ENCODE peak calls at places on chromosomes 2 and 18, in six cellular contexts. M is mesenchymal stem cell, P is IMR-90, R is neuronal stem cell, D is H1, S is mesendoderm. Y is an unnamed sample. For H3K4me1, the result is how much of the 10 kb centered on the place peaks cover.

GRCh38 chr2:31318360-31319336 is 84.7 kb downstream of the EHD3 start:
- DNase-seq in M (peak), P (peak), R (no peak), D (no peak), S (no peak), Y (no peak)

GRCh38 chr18:44467718-44468117 is 213.0 kb upstream of the SETBP1 start:
- DNase-seq in M (no peak), P (no peak), R (no peak), D (no peak), S (no peak), Y (no peak)

GRCh38 chr2:28155627-28156026 is 237.0 kb upstream of the FOSL2 start:
- DNase-seq in M (no peak), P (no peak), R (no peak), D (no peak), S (peak), Y (no peak)

GRCh38 chr2:63792523-63792922 is 49.2 kb upstream of the UGP2 start:
- DNase-seq in M (peak), P (peak), R (no peak), D (no peak), S (peak), Y (no peak)

GRCh38 chr18:23263551-23264235 is 128.4 kb downstream of the CABLES1 start:
- DNase-seq in M (no peak), P (no peak), R (no peak), D (no peak), S (no peak), Y (no peak)

GRCh38 chr18:23433360-23433759 is 19.7 kb upstream of the RIOK3 start:
- DNase-seq in M (no peak), P (no peak), R (no peak), D (no peak), S (no peak), Y (no peak)

GRCh38 chr2:102678442-102678841 is 59.1 kb downstream of the SLC9A2 start:
- DNase-seq in M (no peak), P (no peak), R (no peak), D (no peak), S (no peak), Y (no peak)

GRCh38 chr2:137969418-137969765 is 5.1 kb downstream of the HNMT start:
- DNase-seq in M (peak), P (peak), R (no peak), D (no peak), S (no peak), Y (no peak)

GRCh38 chr2:136006658-136007057 is 21.2 kb upstream of the DARS1 start:
- DNase-seq in M (peak), P (peak), R (no peak), D (no peak), S (peak), Y (no peak)

GRCh38 chr2:16331761-16332160 is 333.9 kb downstream of the CYRIA start:
- DNase-seq in M (no peak), P (no peak), R (no peak), D (no peak), S (no peak), Y (no peak)

GRCh38 chr2:10428355-10428754 is 19.8 kb downstream of the ODC1 start:
- DNase-seq in M (no peak), P (no peak), R (no peak), D (no peak), S (no peak), Y (no peak)

GRCh38 chr2:20476950-20477349 is 30.1 kb downstream of the RHOB start:
- DNase-seq in M (no peak), P (no peak), R (no peak), D (no peak), S (no peak), Y (no peak)

GRCh38 chr18:22674300-22674699 is 256.6 kb upstream of the CTAGE1 start:
- DNase-seq in M (peak), P (peak), R (no peak), D (no peak), S (peak), Y (no peak)

GRCh38 chr2:227853765-227854271 is 17.6 kb upstream of the DAW1 start:
- DNase-seq in M (peak), P (peak), R (no peak), D (no peak), S (no peak), Y (no peak)

GRCh38 chr2:207819021-207819687 is 49.4 kb upstream of the FZD5 start:
- DNase-seq in M (no peak), P (no peak), R (no peak), D (no peak), S (no peak), Y (no peak)

GRCh38 chr18:51857989-51858388 is 482.0 kb upstream of the DCC start:
- DNase-seq in M (no peak), P (no peak), R (no peak), D (no peak), S (no peak), Y (no peak)

GRCh38 chr2:101983928-101984327 is 7.8 kb upstream of the IL1R2 start:
- DNase-seq in M (peak), P (no peak), R (no peak), D (no peak), S (no peak), Y (no peak)

GRCh38 chr2:60309326-60309725 is 244.1 kb downstream of the BCL11A start:
- DNase-seq in M (no peak), P (no peak), R (no peak), D (no peak), S (no peak), Y (no peak)

GRCh38 chr18:5456577-5457466 is 87.0 kb downstream of the EPB41L3 start:
- DNase-seq in M (no peak), P (peak), R (peak), D (peak), S (peak), Y (peak)

GRCh38 chr2:22002066-22002465 is 878.3 kb downstream of the TDRD15 start:
- DNase-seq in M (no peak), P (no peak), R (no peak), D (no peak), S (no peak), Y (no peak)

GRCh38 chr2:48548871-48549270 is 18.9 kb downstream of the STON1 start:
- DNase-seq in M (peak), P (peak), R (no peak), D (no peak), S (no peak), Y (no peak)

GRCh38 chr18:7452331-7452730 is 114.8 kb upstream of the PTPRM start:
- DNase-seq in M (peak), P (peak), R (no peak), D (peak), S (peak), Y (peak)

GRCh38 chr2:46490521-46491141 is 11.3 kb downstream of the TMEM247 start:
- DNase-seq in M (no peak), P (peak), R (no peak), D (peak), S (peak), Y (peak)

GRCh38 chr2:186540971-186541370 is 48.9 kb upstream of the ITGAV start:
- DNase-seq in M (no peak), P (peak), R (no peak), D (no peak), S (no peak), Y (no peak)
- H3K4me1 ChIP-seq in M (under half), P (under half), R (under half), D (under half), S (under half), Y (under half)

GRCh38 chr2:122072666-122073065 is 317.2 kb downstream of the TSN start:
- DNase-seq in M (no peak), P (peak), R (no peak), D (no peak), S (peak), Y (no peak)
- H2BK15ac ChIP-seq in M (no peak), P (no peak), R (no peak), D (no peak), S (no peak), Y (no peak)

GRCh38 chr18:8990276-8991031 is 112.0 kb upstream of the NDUFV2 start:
- DNase-seq in M (no peak), P (no peak), R (no peak), D (no peak), S (no peak), Y (no peak)
- H3K4me1 ChIP-seq in M (under half), P (under half), R (under half), D (under half), S (under half), Y (under half)

GRCh38 chr18:58009166-58009565 is 34.9 kb upstream of the NEDD4L start:
- DNase-seq in M (no peak), P (no peak), R (no peak), D (no peak), S (no peak), Y (no peak)

GRCh38 chr18:58010265-58010664 is 33.8 kb upstream of the NEDD4L start:
- DNase-seq in M (no peak), P (no peak), R (no peak), D (no peak), S (no peak), Y (no peak)

GRCh38 chr18:58004317-58004716 is 39.7 kb upstream of the NEDD4L start:
- DNase-seq in M (peak), P (peak), R (no peak), D (no peak), S (no peak), Y (no peak)

GRCh38 chr18:58005885-58006523 is 38.0 kb upstream of the NEDD4L start:
- DNase-seq in M (peak), P (peak), R (no peak), D (no peak), S (no peak), Y (no peak)

GRCh38 chr18:58005036-58005435 is 39.0 kb upstream of the NEDD4L start:
- DNase-seq in M (no peak), P (peak), R (no peak), D (no peak), S (no peak), Y (no peak)
- H2BK15ac ChIP-seq in M (no peak), P (peak), R (no peak), D (no peak), S (no peak), Y (no peak)

GRCh38 chr2:65025453-65026128 is 30.6 kb upstream of the CEP68 start:
- DNase-seq in M (no peak), P (no peak), R (no peak), D (no peak), S (no peak), Y (no peak)

GRCh38 chr2:65027611-65028244 is 28.5 kb upstream of the CEP68 start:
- DNase-seq in M (no peak), P (no peak), R (no peak), D (no peak), S (no peak), Y (no peak)

GRCh38 chr2:65024149-65024829 is 31.9 kb upstream of the CEP68 start:
- DNase-seq in M (peak), P (peak), R (no peak), D (no peak), S (peak), Y (no peak)

GRCh38 chr2:65026154-65026553 is 30.1 kb upstream of the CEP68 start:
- DNase-seq in M (no peak), P (no peak), R (no peak), D (no peak), S (no peak), Y (no peak)

GRCh38 chr2:65026640-65027464 is 29.4 kb upstream of the CEP68 start:
- DNase-seq in M (no peak), P (no peak), R (no peak), D (no peak), S (no peak), Y (no peak)
- H3K4me1 ChIP-seq in M (under half), P (under half), R (under half), D (under half), S (under half), Y (under half)

DNA sequence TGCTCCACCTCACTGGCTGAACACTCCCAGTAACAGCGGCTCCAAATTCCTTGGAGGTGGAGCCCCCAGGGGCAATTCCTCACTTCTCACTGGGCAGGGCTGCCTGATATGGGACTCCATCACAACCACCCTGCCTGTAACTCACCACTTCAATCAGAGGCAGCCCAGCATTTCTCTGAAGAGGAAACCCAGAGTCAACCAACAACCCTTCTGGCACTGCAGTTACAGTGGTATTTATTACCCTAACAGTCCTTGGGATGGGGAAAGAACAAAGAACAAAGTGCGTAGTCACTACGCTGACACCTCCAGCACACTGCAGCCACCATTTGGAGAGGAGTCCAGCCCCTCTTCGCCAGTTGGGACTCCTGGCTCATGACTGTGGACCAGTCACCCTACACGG is 85.7 kb upstream of the GALNT13 start:
- DNase-seq in M (no peak), P (no peak), R (no peak), D (no peak), S (peak), Y (no peak)
- H2BK15ac ChIP-seq in M (no peak), P (no peak), R (no peak), D (no peak), S (no peak), Y (no peak)